ENCODE peak calls at places on chromosomes 11 and 22, in six cellular contexts. O is mucosa of gallbladder; I is hepatocyte; C is kidney glomerular epithelial cell; L is CD8-positive, alpha-beta memory T cell; Z is myocyte. M is an unnamed sample.
A peak's percentile ranks its signal among the peaks of the same experiment; 100 is the strongest.

GRCh38 chr22:28025333-28025732 is 106.3 kb upstream of the PITPNB start:
- DNase-seq in C (no peak), L (no peak), I (no peak), O (no peak), Z (no peak), M (no peak)

GRCh38 chr22:26041931-26042330 is 127.3 kb upstream of the SEZ6L start:
- DNase-seq in C (no peak), Z (no peak), L (no peak), O (no peak), I (no peak), M (no peak)

GRCh38 chr11:120354779-120355178 is 18.6 kb downstream of the ARHGEF12 start:
- DNase-seq in L (no peak), C (no peak), O (no peak), Z (no peak), I (no peak), M (peak; percentile 21)

GRCh38 chr11:206516-207212 is 535 bp downstream of the BET1L start:
- DNase-seq in Z (no peak), O (no peak), C (no peak), I (peak; percentile 54), L (no peak), M (no peak)

GRCh38 chr11:19711911-19712280 is 741 bp upstream of the NAV2 start:
- DNase-seq in Z (no peak), O (no peak), I (no peak), C (no peak), L (no peak), M (no peak)

GRCh38 chr11:17983569-17983968 is 29.3 kb downstream of the SERGEF start:
- DNase-seq in C (no peak), Z (no peak), O (no peak), L (no peak), I (no peak), M (no peak)

GRCh38 chr11:101825551-101825950 is 89.3 kb upstream of the CEP126 start:
- DNase-seq in C (no peak), L (no peak), Z (no peak), O (no peak), I (no peak), M (no peak)

GRCh38 chr11:113663567-113663966 is 42.5 kb downstream of the TMPRSS5 start:
- DNase-seq in L (no peak), C (no peak), O (no peak), Z (no peak), I (peak; percentile 34), M (no peak)

GRCh38 chr11:32034149-32034548 is 56.7 kb upstream of the RCN1 start:
- DNase-seq in L (no peak), I (no peak), Z (peak; percentile 83), O (no peak), C (peak; percentile 1), M (no peak)

GRCh38 chr11:100823360-100823759 is 136.3 kb downstream of the ARHGAP42 start:
- DNase-seq in Z (no peak), I (no peak), L (no peak), C (no peak), O (no peak), M (no peak)

GRCh38 chr22:27381552-27381951 is 420.0 kb downstream of the MN1 start:
- DNase-seq in Z (no peak), I (no peak), C (no peak), L (no peak), O (peak; percentile 2), M (no peak)

GRCh38 chr22:36055376-36056310 is 27.0 kb upstream of the RBFOX2 start:
- DNase-seq in L (no peak), Z (peak; percentile 43), I (no peak), C (no peak), O (no peak), M (peak; percentile 63)

GRCh38 chr11:44005956-44006355 is 41.8 kb upstream of the ACCSL start:
- DNase-seq in L (no peak), O (no peak), I (no peak), Z (no peak), C (no peak), M (no peak)

GRCh38 chr11:69311767-69312385 is 17.9 kb downstream of the MYEOV start:
- DNase-seq in Z (no peak), L (no peak), C (no peak), I (peak; percentile 44), O (no peak), M (peak; percentile 62)

GRCh38 chr11:111913997-111914396 is 1.5 kb downstream of the HSPB2 start:
- DNase-seq in C (peak; percentile 46), L (no peak), O (no peak), I (no peak), Z (peak; percentile 86), M (peak; percentile 74)

GRCh38 chr11:75577198-75577597 is 15.1 kb downstream of the SERPINH1 start:
- DNase-seq in L (peak; percentile 46), I (peak; percentile 80), Z (no peak), C (no peak), O (no peak), M (peak; percentile 69)

GRCh38 chr11:44619931-44620725 is 54.7 kb downstream of the CD82 start:
- DNase-seq in C (no peak), Z (no peak), I (no peak), L (no peak), O (peak; percentile 9), M (no peak)

GRCh38 chr11:120917536-120918239 is 106.2 kb upstream of the TBCEL start:
- DNase-seq in O (no peak), C (no peak), Z (no peak), L (no peak), I (no peak), M (no peak)

GRCh38 chr11:118008271-118008903 is 22.2 kb downstream of the IL10RA start:
- DNase-seq in L (no peak), O (no peak), Z (no peak), C (no peak), I (no peak), M (no peak)

GRCh38 chr11:67013511-67014045 is 9.4 kb upstream of the SYT12 start:
- DNase-seq in O (no peak), I (no peak), Z (no peak), L (no peak), C (no peak), M (no peak)